ENCODE peak calls at places on chromosomes 13 and 19, in eight cellular contexts. Y, H, G, N, U, L, S and A are unnamed samples. For H3K4me1, the result is how much of the 10 kb centered on the place peaks cover.

GRCh38 chr13:92260363-92260762 is 861.9 kb downstream of the GPC5 start:
- DNase-seq in Y (no peak), H (no peak), G (no peak), N (no peak), U (no peak), L (no peak), S (no peak), A (no peak)

GRCh38 chr19:1874554-1875185 is 10.6 kb downstream of the ABHD17A start:
- DNase-seq in Y (no peak), H (no peak), G (no peak), N (peak), U (peak), L (no peak), S (no peak), A (no peak)

GRCh38 chr13:40377783-40378182 is 288.7 kb downstream of the FOXO1 start:
- DNase-seq in Y (no peak), H (no peak), G (no peak), N (no peak), U (no peak), L (no peak), S (peak), A (no peak)

GRCh38 chr13:69565334-69565733 is 542.3 kb upstream of the ATXN8OS start:
- DNase-seq in Y (peak), H (no peak), G (no peak), N (no peak), U (no peak), L (no peak), S (peak), A (no peak)

GRCh38 chr19:18775586-18776287 is 15.4 kb downstream of the COMP start:
- DNase-seq in Y (no peak), H (no peak), G (no peak), N (no peak), U (no peak), L (no peak), S (peak), A (no peak)

GRCh38 chr13:112134150-112135075 is 67.5 kb downstream of the SOX1 start:
- DNase-seq in Y (no peak), H (no peak), G (no peak), N (no peak), U (no peak), L (no peak), S (no peak), A (peak)

GRCh38 chr19:47111682-47112165 is 1.9 kb downstream of the ZC3H4 start:
- DNase-seq in Y (no peak), H (no peak), G (no peak), N (no peak), U (no peak), L (no peak), S (no peak), A (no peak)

GRCh38 chr13:102035969-102036368 is 365.9 kb downstream of the FGF14 start:
- DNase-seq in Y (no peak), H (no peak), G (no peak), N (no peak), U (no peak), L (no peak), S (no peak), A (no peak)

GRCh38 chr13:51681037-51681678 is 96.9 kb downstream of the WDFY2 start:
- DNase-seq in Y (peak), H (no peak), G (no peak), N (no peak), U (no peak), L (no peak), S (no peak), A (no peak)

GRCh38 chr13:107271226-107271625 is 703.3 kb upstream of the ARGLU1 start:
- DNase-seq in Y (no peak), H (no peak), G (no peak), N (no peak), U (no peak), L (no peak), S (no peak), A (no peak)

GRCh38 chr19:41795031-41795461 is 1.3 kb upstream of the CEACAM3 start:
- DNase-seq in Y (peak), H (no peak), G (no peak), N (peak), U (peak), L (no peak), S (peak), A (no peak)

GRCh38 chr13:98934243-98934642 is 43.6 kb downstream of the DOCK9 start:
- DNase-seq in Y (no peak), H (no peak), G (no peak), N (no peak), U (no peak), L (no peak), S (no peak), A (no peak)

DNA sequence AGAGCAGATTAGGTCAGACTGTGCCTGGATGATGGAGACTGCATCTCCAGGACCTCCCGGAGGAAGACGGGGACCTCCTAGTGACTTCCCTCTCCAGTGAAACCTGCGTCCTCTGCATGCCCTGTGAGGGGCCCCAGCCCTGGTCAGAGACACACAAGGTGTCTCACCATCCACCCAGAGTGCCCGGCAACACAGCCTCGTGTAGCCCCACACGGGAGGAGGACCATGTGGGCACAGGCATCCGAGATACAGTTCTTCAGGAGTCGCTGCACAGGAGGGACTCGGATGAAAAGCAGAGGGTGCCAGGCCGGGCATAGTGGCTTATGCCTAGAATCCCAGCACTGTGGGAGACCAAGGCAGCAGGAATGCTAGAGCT is 64.8 kb downstream of the PEPD start:
- DNase-seq in Y (no peak), H (no peak), G (no peak), N (no peak), U (no peak), L (peak), S (no peak), A (peak)
- H3K27ac ChIP-seq in Y (no peak), H (no peak), G (no peak), N (no peak), U (no peak), L (no peak), S (no peak), A (no peak)

DNA sequence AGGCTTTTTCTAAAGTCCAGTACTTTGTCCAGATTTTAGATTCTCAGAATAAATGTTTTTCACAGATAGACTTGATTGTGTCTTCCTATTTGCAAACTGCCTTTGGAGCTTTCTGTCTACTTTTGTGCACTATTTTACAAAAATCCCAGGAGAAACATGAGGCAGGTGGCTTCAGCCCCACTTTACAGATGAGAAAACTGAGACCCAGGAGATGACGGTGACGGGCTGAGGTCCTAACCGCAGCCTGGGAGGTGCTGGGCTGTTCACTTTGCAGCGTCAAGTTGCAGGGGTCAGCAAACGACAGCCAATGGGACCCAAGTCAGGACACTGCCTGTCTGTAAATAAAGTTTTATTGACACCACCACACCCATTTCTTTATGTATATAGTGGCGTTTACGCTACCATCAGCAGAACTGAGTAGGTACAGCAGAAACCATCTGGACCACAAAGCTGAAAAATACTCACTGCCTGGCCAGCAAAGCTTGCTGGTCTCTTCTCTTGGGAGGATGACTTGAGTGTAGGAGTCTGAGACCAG is 6.8 kb upstream of the KDM4B start:
- DNase-seq in Y (no peak), H (no peak), G (no peak), N (no peak), U (no peak), L (no peak), S (no peak), A (no peak)
- H3K4me1 ChIP-seq in Y (under half), H (under half), G (under half), N (under half), U (under half), L (under half), S (under half), A (under half)

GRCh38 chr13:36297600-36298338 is at the start of gene CCDC169:
- DNase-seq in Y (peak), H (peak), G (peak), N (peak), U (peak), L (peak), S (peak), A (peak)
- H3K4me3 ChIP-seq in Y (peak), H (peak), G (peak), N (peak), U (peak), L (peak), S (peak), A (peak)

GRCh38 chr19:40420451-40420765 is 5.4 kb downstream of the SERTAD1 start:
- DNase-seq in Y (no peak), H (no peak), G (no peak), N (no peak), U (no peak), L (no peak), S (no peak), A (no peak)
- H3K27ac ChIP-seq in Y (peak), H (peak), G (peak), N (peak), U (peak), L (peak), S (peak), A (peak)

DNA sequence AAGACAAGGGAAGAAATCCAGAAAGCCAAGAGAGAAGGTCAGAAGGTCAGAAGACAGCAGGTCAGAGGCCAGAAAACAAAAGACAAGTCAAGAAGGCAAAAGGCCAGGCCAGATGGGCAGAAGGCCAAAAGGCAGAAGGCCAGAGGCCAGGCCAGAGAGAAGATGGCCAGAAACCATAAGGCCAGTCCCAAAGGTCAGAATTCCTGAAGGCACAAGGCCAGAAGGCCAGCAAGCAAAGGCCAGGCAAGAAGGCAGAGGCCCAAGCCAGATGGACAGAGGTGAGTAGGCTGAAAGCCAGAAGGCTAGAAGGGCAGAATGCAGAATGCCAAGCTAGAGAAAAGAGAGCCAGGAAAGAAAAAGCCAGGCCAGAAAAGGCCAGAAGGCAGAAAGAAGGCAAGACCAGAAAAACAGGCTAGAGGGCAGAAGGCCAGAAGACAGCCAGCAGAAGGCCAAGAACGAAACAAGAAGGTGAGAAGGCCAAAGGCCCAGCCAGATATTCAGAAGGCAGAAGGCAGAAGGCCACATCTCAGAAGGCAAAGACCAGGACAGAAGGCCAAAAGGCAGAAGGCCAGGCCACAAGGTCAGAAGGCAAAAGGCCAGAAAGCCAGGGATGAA is 186.3 kb downstream of the TUBA3C start:
- DNase-seq in Y (no peak), H (peak), G (no peak), N (no peak), U (no peak), L (no peak), S (no peak), A (no peak)
- H3K4me1 ChIP-seq in Y (under half), H (under half), G (under half), N (under half), U (under half), L (under half), S (under half), A (under half)

GRCh38 chr13:99977334-99977911 is 4.2 kb upstream of the ZIC2 start:
- DNase-seq in Y (no peak), H (no peak), G (no peak), N (no peak), U (no peak), L (no peak), S (no peak), A (no peak)
- H3K4me3 ChIP-seq in Y (no peak), H (no peak), G (no peak), N (no peak), U (no peak), L (no peak), S (no peak), A (no peak)

DNA sequence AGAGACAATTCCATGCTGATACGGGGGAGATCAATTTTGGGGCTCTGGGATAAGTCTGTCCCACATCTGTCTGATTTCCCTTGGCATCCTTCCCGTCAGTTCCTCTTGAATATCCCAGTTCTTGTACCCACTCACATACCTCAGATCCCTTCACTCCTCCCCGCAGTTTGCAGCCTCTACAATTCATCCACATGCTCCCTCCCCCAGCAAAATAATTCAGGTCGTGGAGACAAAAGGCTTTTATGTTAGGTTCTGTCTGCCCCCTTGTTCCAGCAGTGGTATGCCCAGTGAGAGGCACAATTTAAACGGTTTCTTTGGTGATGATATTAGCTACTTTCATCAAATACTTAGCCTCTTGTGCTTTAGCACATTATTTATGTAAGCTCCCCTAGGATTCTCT is 9.6 kb downstream of the RPS16 start:
- DNase-seq in Y (no peak), H (no peak), G (no peak), N (no peak), U (no peak), L (no peak), S (no peak), A (no peak)
- H3K27ac ChIP-seq in Y (no peak), H (no peak), G (no peak), N (no peak), U (no peak), L (no peak), S (no peak), A (no peak)

GRCh38 chr13:74132768-74133656 is 1.2 kb downstream of the KLF12 start:
- DNase-seq in Y (peak), H (peak), G (no peak), N (peak), U (peak), L (peak), S (peak), A (peak)

GRCh38 chr13:74129500-74130144 is 4.6 kb downstream of the KLF12 start:
- DNase-seq in Y (no peak), H (no peak), G (no peak), N (peak), U (peak), L (no peak), S (no peak), A (no peak)

GRCh38 chr13:74132152-74132767 is 1.9 kb downstream of the KLF12 start:
- DNase-seq in Y (peak), H (no peak), G (no peak), N (peak), U (peak), L (no peak), S (no peak), A (no peak)

GRCh38 chr13:74133657-74134201 is 475 bp downstream of the KLF12 start:
- DNase-seq in Y (peak), H (peak), G (peak), N (peak), U (peak), L (peak), S (peak), A (peak)

GRCh38 chr13:74131206-74131605 is 3.0 kb downstream of the KLF12 start:
- DNase-seq in Y (no peak), H (no peak), G (no peak), N (no peak), U (no peak), L (no peak), S (no peak), A (no peak)
- H3K4me1 ChIP-seq in Y (under half), H (under half), G (under half), N (half or more), U (under half), L (under half), S (under half), A (under half)

DNA sequence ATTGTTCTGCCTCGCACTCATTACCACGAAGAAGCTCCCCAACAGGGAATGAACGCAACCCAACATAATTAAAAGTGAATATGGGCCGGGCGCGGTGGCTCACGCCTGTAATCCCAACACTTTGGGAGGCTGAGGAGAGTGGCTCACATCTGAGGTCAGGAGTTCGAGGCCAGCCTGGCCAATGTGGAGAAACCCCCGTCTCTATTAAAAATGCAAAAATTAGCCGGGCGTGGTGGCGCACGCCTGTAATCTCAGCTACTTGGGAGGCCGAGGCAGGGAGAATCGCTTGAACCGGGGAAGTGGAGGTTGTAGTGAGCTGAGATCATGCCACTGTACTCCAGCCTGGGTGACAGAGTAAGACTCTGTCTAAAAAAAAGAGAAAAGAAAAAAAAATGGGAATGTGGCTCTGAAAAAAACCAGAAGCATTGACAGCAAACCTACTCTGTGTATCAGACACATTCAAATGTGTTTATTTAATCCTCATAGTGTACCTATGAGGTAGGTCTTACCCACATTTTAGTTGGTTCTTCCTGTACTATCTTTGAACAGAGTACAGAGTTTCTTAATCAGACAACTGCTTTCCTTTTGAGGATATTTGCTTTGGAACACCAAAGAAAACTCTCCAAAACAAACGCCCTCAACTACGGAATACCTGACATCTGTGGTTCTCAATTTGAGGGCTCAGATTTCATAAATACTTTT is 70.0 kb downstream of the NUFIP1 start:
- DNase-seq in Y (no peak), H (no peak), G (no peak), N (no peak), U (no peak), L (no peak), S (no peak), A (no peak)
- H3K4me3 ChIP-seq in Y (peak), H (peak), G (peak), N (peak), U (peak), L (no peak), S (no peak), A (peak)